ENCODE peak calls at places on chromosome 5, in seven cellular contexts. U, M, B, X, E, P and N are unnamed samples.
A peak's percentile ranks its signal among the peaks of the same experiment; 100 is the strongest.

GRCh38 chr5:88203977-88204735 is 64.5 kb downstream of the TMEM161B start:
- DNase-seq in X (no peak), B (peak; percentile 91), M (no peak), P (no peak), E (no peak), U (no peak), N (no peak)

GRCh38 chr5:38422622-38423021 is 133.8 kb downstream of the LIFR start:
- DNase-seq in U (no peak), X (no peak), B (no peak), P (no peak), M (no peak), E (no peak), N (no peak)

GRCh38 chr5:3601929-3602712 is 6.5 kb downstream of the IRX1 start:
- DNase-seq in E (no peak), B (peak; percentile 27), P (no peak), U (no peak), M (no peak), X (peak; percentile 18), N (no peak)

GRCh38 chr5:133289686-133290367 is 238.0 kb downstream of the HSPA4 start:
- DNase-seq in U (no peak), B (no peak), P (no peak), E (no peak), M (no peak), X (no peak), N (no peak)

GRCh38 chr5:131515348-131515747 is 119.7 kb downstream of the RAPGEF6 start:
- DNase-seq in P (no peak), U (no peak), B (no peak), E (no peak), M (no peak), X (no peak), N (no peak)

GRCh38 chr5:172973127-172973916 is 10.2 kb upstream of the ATP6V0E1 start:
- DNase-seq in P (no peak), U (no peak), E (no peak), B (peak; percentile 62), M (no peak), X (no peak), N (no peak)

GRCh38 chr5:170053896-170054295 is 51.8 kb upstream of the FOXI1 start:
- DNase-seq in U (no peak), B (peak; percentile 3), E (no peak), M (no peak), X (no peak), P (no peak), N (no peak)

GRCh38 chr5:119036101-119036762 is 34.7 kb upstream of the DMXL1 start:
- DNase-seq in X (no peak), U (no peak), M (no peak), E (no peak), B (peak; percentile 23), P (no peak), N (no peak)

GRCh38 chr5:130000460-130000859 is 96.2 kb downstream of the CHSY3 start:
- DNase-seq in B (no peak), E (no peak), X (no peak), M (no peak), P (no peak), U (no peak), N (no peak)

GRCh38 chr5:81125959-81126358 is 107.2 kb upstream of the CKMT2 start:
- DNase-seq in M (peak; percentile 17), B (no peak), E (no peak), X (no peak), P (no peak), U (peak; percentile 37), N (no peak)

GRCh38 chr5:34866989-34867471 is 28.1 kb downstream of the TTC23L start:
- DNase-seq in P (no peak), X (no peak), B (no peak), M (no peak), E (no peak), U (no peak), N (no peak)

GRCh38 chr5:113607361-113607760 is 93.9 kb downstream of the YTHDC2 start:
- DNase-seq in M (no peak), X (no peak), U (no peak), P (no peak), B (no peak), E (no peak), N (no peak)

GRCh38 chr5:59380350-59380951 is 513.1 kb downstream of the PDE4D start:
- DNase-seq in M (no peak), U (peak; percentile 86), P (no peak), E (peak; percentile 20), B (peak; percentile 88), X (peak; percentile 45), N (peak; percentile 35)

GRCh38 chr5:67020231-67020630 is 176.4 kb downstream of the CD180 start:
- DNase-seq in E (no peak), X (no peak), B (peak; percentile 87), P (no peak), U (no peak), M (no peak), N (no peak)

GRCh38 chr5:79495311-79495710 is 18.6 kb downstream of the HOMER1 start:
- DNase-seq in U (no peak), M (no peak), B (peak; percentile 41), X (no peak), P (no peak), E (no peak), N (no peak)

GRCh38 chr5:157855404-157855994 is 3.4 kb downstream of the CLINT1 start:
- DNase-seq in E (no peak), B (peak; percentile 67), M (peak; percentile 20), X (no peak), P (no peak), U (peak; percentile 29), N (no peak)

GRCh38 chr5:1140188-1140817 is 28.4 kb upstream of the SLC12A7 start:
- DNase-seq in E (peak; percentile 85), X (peak; percentile 86), P (no peak), M (peak; percentile 79), B (peak; percentile 70), U (peak; percentile 11), N (peak; percentile 71)

GRCh38 chr5:180119886-180120220 is 48.3 kb upstream of the RNF130 start:
- DNase-seq in X (no peak), M (no peak), U (no peak), P (no peak), B (no peak), E (no peak), N (no peak)

GRCh38 chr5:39138892-39139291 is 64.7 kb upstream of the RICTOR start:
- DNase-seq in U (no peak), B (peak; percentile 5), E (no peak), M (no peak), X (no peak), P (no peak), N (no peak)

GRCh38 chr5:142360607-142361120 is 35.8 kb upstream of the SPRY4 start:
- DNase-seq in B (peak; percentile 83), U (no peak), M (no peak), X (no peak), E (no peak), P (no peak), N (no peak)

GRCh38 chr5:139177809-139178581 is 20.2 kb downstream of the SIL1 start:
- DNase-seq in X (no peak), M (peak; percentile 75), E (peak; percentile 15), U (no peak), B (peak; percentile 42), P (no peak), N (no peak)

GRCh38 chr5:61000887-61001286 is 55.9 kb downstream of the NDUFAF2 start:
- DNase-seq in X (no peak), B (no peak), U (no peak), P (no peak), E (no peak), M (no peak), N (no peak)

GRCh38 chr5:116575635-116576042 is 1.0 kb upstream of the SEMA6A start:
- DNase-seq in P (no peak), M (no peak), E (no peak), B (peak; percentile 48), X (peak; percentile 33), U (no peak), N (peak; percentile 51)

GRCh38 chr5:44807269-44807668 is 1.5 kb upstream of the MRPS30 start:
- DNase-seq in X (no peak), E (no peak), M (no peak), P (no peak), U (no peak), B (peak; percentile 16), N (no peak)

GRCh38 chr5:58404734-58405133 is 55.2 kb downstream of the PLK2 start:
- DNase-seq in E (no peak), X (no peak), U (no peak), M (no peak), P (no peak), B (no peak), N (no peak)

GRCh38 chr5:131196331-131196730 is 25.6 kb downstream of the LYRM7 start:
- DNase-seq in X (no peak), B (no peak), P (no peak), M (no peak), U (no peak), E (no peak), N (no peak)

GRCh38 chr5:133358271-133358670 is 254.1 kb downstream of the FSTL4 start:
- DNase-seq in E (no peak), X (no peak), U (no peak), P (no peak), B (no peak), M (no peak), N (no peak)

GRCh38 chr5:125700380-125700856 is 722.8 kb upstream of the GRAMD2B start:
- DNase-seq in U (no peak), M (no peak), E (no peak), B (peak; percentile 28), P (no peak), X (no peak), N (no peak)

GRCh38 chr5:15929616-15930303 is 249.8 kb downstream of the MARCHF11 start:
- DNase-seq in B (peak; percentile 11), E (no peak), U (no peak), X (no peak), M (no peak), P (no peak), N (no peak)

GRCh38 chr5:79318935-79319614 is 83.1 kb downstream of the JMY start:
- DNase-seq in P (no peak), U (no peak), B (peak; percentile 39), E (no peak), X (no peak), M (no peak), N (no peak)

GRCh38 chr5:68711311-68712200 is 382.3 kb upstream of the SLC30A5 start:
- DNase-seq in B (no peak), E (peak; percentile 50), M (no peak), P (no peak), U (no peak), X (peak; percentile 73), N (peak; percentile 80)

GRCh38 chr5:107705390-107706014 is 34.8 kb upstream of the EFNA5 start:
- DNase-seq in M (no peak), X (no peak), U (no peak), B (peak; percentile 36), E (no peak), P (no peak), N (no peak)

GRCh38 chr5:143261748-143262392 is 141.6 kb downstream of the NR3C1 start:
- DNase-seq in E (no peak), U (no peak), P (no peak), M (no peak), B (no peak), X (no peak), N (no peak)

GRCh38 chr5:119359737-119360413 is 4.1 kb downstream of the TNFAIP8 start:
- DNase-seq in B (no peak), P (no peak), E (no peak), X (no peak), M (no peak), U (no peak), N (no peak)